ENCODE peak calls at places on chromosomes 1 and 21, in eight cellular contexts. X, K, G, C, I, T, E and U are unnamed samples.

GRCh38 chr1:43492816-43493215 is 37.9 kb upstream of the PTPRF start:
- DNase-seq in C (no peak), E (no peak), G (no peak), T (no peak), X (peak), K (no peak), I (no peak), U (no peak)

GRCh38 chr1:94079991-94080388 is 41.0 kb downstream of the ABCA4 start:
- DNase-seq in X (no peak), K (no peak), I (no peak), C (no peak), T (no peak), E (no peak), G (no peak), U (no peak)

GRCh38 chr1:212981025-212981495 is 30.7 kb downstream of the VASH2 start:
- DNase-seq in C (no peak), T (peak), G (no peak), E (peak), X (peak), K (no peak), I (no peak), U (peak)

GRCh38 chr1:214551436-214552173 is at the start of gene PTPN14:
- DNase-seq in G (peak), C (peak), I (peak), K (no peak), X (peak), T (peak), E (peak), U (peak)

GRCh38 chr1:24912359-24913273 is 17.5 kb downstream of the RUNX3 start:
- DNase-seq in T (peak), I (peak), E (no peak), C (no peak), K (no peak), G (no peak), X (no peak), U (peak)

GRCh38 chr1:208188607-208189006 is 55.6 kb downstream of the PLXNA2 start:
- DNase-seq in G (no peak), C (no peak), E (no peak), T (no peak), I (no peak), X (no peak), K (no peak), U (no peak)

GRCh38 chr1:67350783-67351182 is 43.1 kb downstream of the IL12RB2 start:
- DNase-seq in X (no peak), G (no peak), C (no peak), K (no peak), T (no peak), I (no peak), E (no peak), U (no peak)

GRCh38 chr1:110829955-110830553 is 42.9 kb upstream of the CD53 start:
- DNase-seq in E (peak), I (peak), X (peak), K (peak), T (peak), G (no peak), C (no peak), U (no peak)

GRCh38 chr1:54582566-54583306 is 34.7 kb downstream of the ACOT11 start:
- DNase-seq in I (no peak), T (no peak), K (no peak), G (no peak), E (peak), C (no peak), X (no peak), U (no peak)

GRCh38 chr1:230247921-230248778 is 178.0 kb downstream of the PGBD5 start:
- DNase-seq in G (no peak), C (no peak), K (no peak), X (no peak), E (no peak), T (no peak), I (no peak), U (no peak)

GRCh38 chr1:5944069-5944847 is 48.0 kb downstream of the NPHP4 start:
- DNase-seq in E (no peak), C (no peak), T (no peak), G (no peak), X (no peak), K (no peak), I (no peak), U (no peak)

GRCh38 chr1:16055613-16056520 is 12.3 kb downstream of the CLCNKB start:
- DNase-seq in K (peak), I (peak), X (peak), C (peak), E (peak), G (peak), T (peak), U (peak)

GRCh38 chr1:75396258-75396657 is 214.7 kb downstream of the SLC44A5 start:
- DNase-seq in E (no peak), T (no peak), I (no peak), K (no peak), G (no peak), C (no peak), X (no peak), U (no peak)

GRCh38 chr1:68313736-68314594 is 81.6 kb upstream of the WLS start:
- DNase-seq in C (no peak), X (no peak), T (no peak), E (peak), K (no peak), I (no peak), G (no peak), U (no peak)

GRCh38 chr1:5962265-5963105 is 29.7 kb downstream of the NPHP4 start:
- DNase-seq in X (no peak), T (no peak), E (no peak), C (no peak), G (no peak), I (no peak), K (no peak), U (no peak)

GRCh38 chr1:228842094-228842775 is 107.0 kb downstream of the RHOU start:
- DNase-seq in X (peak), E (no peak), K (no peak), I (no peak), C (no peak), G (peak), T (peak), U (peak)

GRCh38 chr1:153985984-153986761 is at the start of gene RAB13:
- DNase-seq in T (peak), C (no peak), E (peak), X (peak), G (peak), I (peak), K (no peak), U (peak)

GRCh38 chr1:45913183-45913924 is 109.9 kb downstream of the MAST2 start:
- DNase-seq in K (no peak), I (no peak), T (peak), E (no peak), X (peak), C (no peak), G (peak), U (peak)

GRCh38 chr1:38287547-38287946 is 241.0 kb upstream of the POU3F1 start:
- DNase-seq in G (no peak), C (no peak), T (no peak), E (no peak), K (no peak), X (no peak), I (no peak), U (no peak)

GRCh38 chr21:43345746-43346409 is 81.1 kb downstream of the SIK1 start:
- DNase-seq in I (no peak), G (no peak), E (no peak), C (no peak), X (peak), T (peak), K (no peak), U (no peak)